ENCODE peak calls at places on chromosomes 5 and 9, in six cellular contexts. One of them, this sample, is unnamed.

GRCh38 chr9:133932633-133933032 is 59.5 kb downstream of the VAV2 start:
- DNase-seq in endothelial cell: no peak
- DNase-seq in stimulated activated CD8-positive, alpha-beta memory T cell treated with anti-CD3 and anti-CD28 coated beads, Interleukin-15, amount 100 ng/mL, for 24 hours: no peak
- DNase-seq in astrocyte: no peak
- DNase-seq in NCI-H1105 treated with DMSO at 0.1 percent for 48 hours: peak; percentile 25
- DNase-seq in HEK293T: no peak
- DNase-seq in this sample: no peak

GRCh38 chr9:28135571-28135970 is 562.3 kb upstream of the C9orf72 start:
- DNase-seq in endothelial cell: no peak
- DNase-seq in stimulated activated CD8-positive, alpha-beta memory T cell treated with anti-CD3 and anti-CD28 coated beads, Interleukin-15, amount 100 ng/mL, for 24 hours: no peak
- DNase-seq in astrocyte: no peak
- DNase-seq in NCI-H1105 treated with DMSO at 0.1 percent for 48 hours: peak; percentile 59
- DNase-seq in HEK293T: no peak
- DNase-seq in this sample: no peak

GRCh38 chr5:52800394-52801213 is 12.9 kb downstream of the ITGA1 start:
- DNase-seq in endothelial cell: peak; percentile 60
- DNase-seq in stimulated activated CD8-positive, alpha-beta memory T cell treated with anti-CD3 and anti-CD28 coated beads, Interleukin-15, amount 100 ng/mL, for 24 hours: peak; percentile 13
- DNase-seq in astrocyte: peak; percentile 76
- DNase-seq in NCI-H1105 treated with DMSO at 0.1 percent for 48 hours: peak; percentile 29
- DNase-seq in HEK293T: peak; percentile 37
- DNase-seq in this sample: peak; percentile 53

GRCh38 chr5:75363726-75364495 is 26.9 kb downstream of the HMGCR start:
- DNase-seq in endothelial cell: no peak
- DNase-seq in stimulated activated CD8-positive, alpha-beta memory T cell treated with anti-CD3 and anti-CD28 coated beads, Interleukin-15, amount 100 ng/mL, for 24 hours: no peak
- DNase-seq in astrocyte: no peak
- DNase-seq in NCI-H1105 treated with DMSO at 0.1 percent for 48 hours: peak; percentile 21
- DNase-seq in HEK293T: no peak
- DNase-seq in this sample: no peak

GRCh38 chr5:16888694-16889124 is 47.4 kb downstream of the MYO10 start:
- DNase-seq in endothelial cell: no peak
- DNase-seq in stimulated activated CD8-positive, alpha-beta memory T cell treated with anti-CD3 and anti-CD28 coated beads, Interleukin-15, amount 100 ng/mL, for 24 hours: no peak
- DNase-seq in astrocyte: no peak
- DNase-seq in NCI-H1105 treated with DMSO at 0.1 percent for 48 hours: no peak
- DNase-seq in HEK293T: no peak
- DNase-seq in this sample: no peak

GRCh38 chr9:131651599-131651998 is 88.3 kb downstream of the RAPGEF1 start:
- DNase-seq in endothelial cell: no peak
- DNase-seq in stimulated activated CD8-positive, alpha-beta memory T cell treated with anti-CD3 and anti-CD28 coated beads, Interleukin-15, amount 100 ng/mL, for 24 hours: no peak
- DNase-seq in astrocyte: peak; percentile 31
- DNase-seq in NCI-H1105 treated with DMSO at 0.1 percent for 48 hours: no peak
- DNase-seq in HEK293T: no peak
- DNase-seq in this sample: no peak

GRCh38 chr9:127065592-127065991 is 56.8 kb downstream of the ANGPTL2 start:
- DNase-seq in endothelial cell: no peak
- DNase-seq in stimulated activated CD8-positive, alpha-beta memory T cell treated with anti-CD3 and anti-CD28 coated beads, Interleukin-15, amount 100 ng/mL, for 24 hours: no peak
- DNase-seq in astrocyte: peak; percentile 55
- DNase-seq in NCI-H1105 treated with DMSO at 0.1 percent for 48 hours: no peak
- DNase-seq in HEK293T: no peak
- DNase-seq in this sample: no peak

GRCh38 chr9:127899200-127899943 is at the start of gene ST6GALNAC6:
- DNase-seq in endothelial cell: peak; percentile 83
- DNase-seq in stimulated activated CD8-positive, alpha-beta memory T cell treated with anti-CD3 and anti-CD28 coated beads, Interleukin-15, amount 100 ng/mL, for 24 hours: peak; percentile 56
- DNase-seq in astrocyte: peak; percentile 47
- DNase-seq in NCI-H1105 treated with DMSO at 0.1 percent for 48 hours: peak; percentile 46
- DNase-seq in HEK293T: peak; percentile 94
- DNase-seq in this sample: peak; percentile 55

GRCh38 chr5:109825450-109825849 is 135.7 kb downstream of the MAN2A1 start:
- DNase-seq in endothelial cell: no peak
- DNase-seq in stimulated activated CD8-positive, alpha-beta memory T cell treated with anti-CD3 and anti-CD28 coated beads, Interleukin-15, amount 100 ng/mL, for 24 hours: no peak
- DNase-seq in astrocyte: peak; percentile 27
- DNase-seq in NCI-H1105 treated with DMSO at 0.1 percent for 48 hours: no peak
- DNase-seq in HEK293T: no peak
- DNase-seq in this sample: no peak

GRCh38 chr5:95808686-95809413 is 13.7 kb downstream of the GLRX start:
- DNase-seq in endothelial cell: no peak
- DNase-seq in stimulated activated CD8-positive, alpha-beta memory T cell treated with anti-CD3 and anti-CD28 coated beads, Interleukin-15, amount 100 ng/mL, for 24 hours: no peak
- DNase-seq in astrocyte: no peak
- DNase-seq in NCI-H1105 treated with DMSO at 0.1 percent for 48 hours: no peak
- DNase-seq in HEK293T: peak; percentile 57
- DNase-seq in this sample: no peak

GRCh38 chr5:122187426-122187825 is 58.1 kb downstream of the ZNF474 start:
- DNase-seq in endothelial cell: no peak
- DNase-seq in stimulated activated CD8-positive, alpha-beta memory T cell treated with anti-CD3 and anti-CD28 coated beads, Interleukin-15, amount 100 ng/mL, for 24 hours: no peak
- DNase-seq in astrocyte: no peak
- DNase-seq in NCI-H1105 treated with DMSO at 0.1 percent for 48 hours: no peak
- DNase-seq in HEK293T: no peak
- DNase-seq in this sample: no peak

GRCh38 chr5:138455191-138455930 is 9.9 kb upstream of the EGR1 start:
- DNase-seq in endothelial cell: no peak
- DNase-seq in stimulated activated CD8-positive, alpha-beta memory T cell treated with anti-CD3 and anti-CD28 coated beads, Interleukin-15, amount 100 ng/mL, for 24 hours: no peak
- DNase-seq in astrocyte: no peak
- DNase-seq in NCI-H1105 treated with DMSO at 0.1 percent for 48 hours: no peak
- DNase-seq in HEK293T: no peak
- DNase-seq in this sample: no peak

GRCh38 chr5:72402959-72403628 is 82.9 kb downstream of the PTCD2 start:
- DNase-seq in endothelial cell: no peak
- DNase-seq in stimulated activated CD8-positive, alpha-beta memory T cell treated with anti-CD3 and anti-CD28 coated beads, Interleukin-15, amount 100 ng/mL, for 24 hours: no peak
- DNase-seq in astrocyte: no peak
- DNase-seq in NCI-H1105 treated with DMSO at 0.1 percent for 48 hours: no peak
- DNase-seq in HEK293T: no peak
- DNase-seq in this sample: peak; percentile 46

GRCh38 chr9:132068604-132069003 is 11.1 kb downstream of the MED27 start:
- DNase-seq in endothelial cell: no peak
- DNase-seq in stimulated activated CD8-positive, alpha-beta memory T cell treated with anti-CD3 and anti-CD28 coated beads, Interleukin-15, amount 100 ng/mL, for 24 hours: no peak
- DNase-seq in astrocyte: no peak
- DNase-seq in NCI-H1105 treated with DMSO at 0.1 percent for 48 hours: no peak
- DNase-seq in HEK293T: no peak
- DNase-seq in this sample: no peak

GRCh38 chr9:129990269-129991005 is 52.6 kb downstream of the FNBP1 start:
- DNase-seq in endothelial cell: no peak
- DNase-seq in stimulated activated CD8-positive, alpha-beta memory T cell treated with anti-CD3 and anti-CD28 coated beads, Interleukin-15, amount 100 ng/mL, for 24 hours: no peak
- DNase-seq in astrocyte: no peak
- DNase-seq in NCI-H1105 treated with DMSO at 0.1 percent for 48 hours: no peak
- DNase-seq in HEK293T: no peak
- DNase-seq in this sample: no peak

GRCh38 chr9:114989600-114990410 is 59.4 kb upstream of the TNFSF8 start:
- DNase-seq in endothelial cell: no peak
- DNase-seq in stimulated activated CD8-positive, alpha-beta memory T cell treated with anti-CD3 and anti-CD28 coated beads, Interleukin-15, amount 100 ng/mL, for 24 hours: no peak
- DNase-seq in astrocyte: no peak
- DNase-seq in NCI-H1105 treated with DMSO at 0.1 percent for 48 hours: no peak
- DNase-seq in HEK293T: no peak
- DNase-seq in this sample: no peak

GRCh38 chr9:110579763-110580255 is 268 bp upstream of the SVEP1 start:
- DNase-seq in endothelial cell: no peak
- DNase-seq in stimulated activated CD8-positive, alpha-beta memory T cell treated with anti-CD3 and anti-CD28 coated beads, Interleukin-15, amount 100 ng/mL, for 24 hours: no peak
- DNase-seq in astrocyte: peak; percentile 52
- DNase-seq in NCI-H1105 treated with DMSO at 0.1 percent for 48 hours: no peak
- DNase-seq in HEK293T: peak; percentile 26
- DNase-seq in this sample: peak; percentile 31

GRCh38 chr9:109906766-109907382 is 126.9 kb downstream of the PALM2AKAP2 start:
- DNase-seq in endothelial cell: no peak
- DNase-seq in stimulated activated CD8-positive, alpha-beta memory T cell treated with anti-CD3 and anti-CD28 coated beads, Interleukin-15, amount 100 ng/mL, for 24 hours: no peak
- DNase-seq in astrocyte: peak; percentile 50
- DNase-seq in NCI-H1105 treated with DMSO at 0.1 percent for 48 hours: no peak
- DNase-seq in HEK293T: no peak
- DNase-seq in this sample: no peak

GRCh38 chr9:112361602-112362001 is 18.3 kb upstream of the HSDL2 start:
- DNase-seq in endothelial cell: peak; percentile 19
- DNase-seq in stimulated activated CD8-positive, alpha-beta memory T cell treated with anti-CD3 and anti-CD28 coated beads, Interleukin-15, amount 100 ng/mL, for 24 hours: no peak
- DNase-seq in astrocyte: no peak
- DNase-seq in NCI-H1105 treated with DMSO at 0.1 percent for 48 hours: peak; percentile 55
- DNase-seq in HEK293T: peak; percentile 18
- DNase-seq in this sample: no peak

This sample was measured in WTC11.